ENCODE peak calls at places on chromosomes 3 and 15, in five cellular contexts. N, G, Q, W and P are unnamed samples.

GRCh38 chr15:73957276-73957675 is 31.0 kb downstream of the LOXL1 start:
- DNase-seq in N (no peak), G (no peak), W (no peak), Q (no peak), P (no peak)

GRCh38 chr15:33089878-33090757 is 104.4 kb downstream of the FMN1 start:
- DNase-seq in Q (no peak), N (no peak), W (no peak), G (no peak), P (peak)

GRCh38 chr3:41190509-41191284 is 8.6 kb upstream of the CTNNB1 start:
- DNase-seq in W (no peak), N (no peak), G (no peak), Q (no peak), P (no peak)

GRCh38 chr3:37991109-37991508 is 523 bp downstream of the VILL start:
- DNase-seq in W (no peak), N (no peak), Q (no peak), G (peak), P (no peak)

GRCh38 chr15:63968700-63969099 is 77.6 kb downstream of the DAPK2 start:
- DNase-seq in W (no peak), Q (no peak), G (peak), N (peak), P (no peak)

GRCh38 chr3:74531491-74531890 is 83.0 kb downstream of the CNTN3 start:
- DNase-seq in N (no peak), Q (no peak), W (peak), G (no peak), P (no peak)

GRCh38 chr15:98799461-98799971 is 151.2 kb downstream of the IGF1R start:
- DNase-seq in N (no peak), W (peak), Q (no peak), G (no peak), P (peak)

GRCh38 chr15:57647791-57648130 is 56.1 kb downstream of the MYZAP start:
- DNase-seq in N (no peak), Q (no peak), G (no peak), W (no peak), P (no peak)

GRCh38 chr3:122014741-122015140 is 7.3 kb downstream of the ILDR1 start:
- DNase-seq in G (no peak), W (no peak), Q (no peak), N (no peak), P (no peak)

GRCh38 chr3:117600112-117600511 is 890.5 kb downstream of the TUSC7 start:
- DNase-seq in W (no peak), N (peak), G (no peak), Q (no peak), P (no peak)

GRCh38 chr15:59232476-59232875 is 25.8 kb downstream of the LDHAL6B start:
- DNase-seq in G (no peak), Q (no peak), W (peak), N (no peak), P (peak)

GRCh38 chr15:74387988-74388955 is 20.8 kb upstream of the CYP11A1 start:
- DNase-seq in G (no peak), W (peak), N (no peak), Q (no peak), P (no peak)

GRCh38 chr3:172892158-172892557 is 141.6 kb downstream of the ECT2 start:
- DNase-seq in W (no peak), N (no peak), Q (no peak), G (no peak), P (peak)

GRCh38 chr15:77475898-77476297 is 55.2 kb downstream of the HMG20A start:
- DNase-seq in W (no peak), N (peak), Q (no peak), G (no peak), P (no peak)

GRCh38 chr3:149480326-149481017 is 6.0 kb downstream of the TM4SF4 start:
- DNase-seq in Q (peak), N (peak), G (peak), W (peak), P (peak)

GRCh38 chr3:103712320-103713008 is 1277.6 kb downstream of the ZPLD1 start:
- DNase-seq in W (no peak), Q (no peak), N (no peak), G (no peak), P (peak)

GRCh38 chr3:185766645-185767323 is 58.1 kb downstream of the IGF2BP2 start:
- DNase-seq in W (peak), G (no peak), N (no peak), Q (no peak), P (no peak)

GRCh38 chr15:33612721-33613304 is 302.0 kb downstream of the RYR3 start:
- DNase-seq in W (no peak), G (no peak), Q (no peak), N (peak), P (no peak)

GRCh38 chr15:93180656-93181055 is 91.6 kb upstream of the RGMA start:
- DNase-seq in G (no peak), Q (no peak), N (peak), W (no peak), P (no peak)

GRCh38 chr15:93178371-93178770 is 89.4 kb upstream of the RGMA start:
- DNase-seq in Q (no peak), G (no peak), N (no peak), W (no peak), P (no peak)

GRCh38 chr15:93180128-93180527 is 91.1 kb upstream of the RGMA start:
- DNase-seq in N (no peak), W (no peak), Q (no peak), G (no peak), P (no peak)

GRCh38 chr15:93179704-93180103 is 90.7 kb upstream of the RGMA start:
- DNase-seq in N (peak), Q (no peak), W (no peak), G (peak), P (no peak)

DNA sequence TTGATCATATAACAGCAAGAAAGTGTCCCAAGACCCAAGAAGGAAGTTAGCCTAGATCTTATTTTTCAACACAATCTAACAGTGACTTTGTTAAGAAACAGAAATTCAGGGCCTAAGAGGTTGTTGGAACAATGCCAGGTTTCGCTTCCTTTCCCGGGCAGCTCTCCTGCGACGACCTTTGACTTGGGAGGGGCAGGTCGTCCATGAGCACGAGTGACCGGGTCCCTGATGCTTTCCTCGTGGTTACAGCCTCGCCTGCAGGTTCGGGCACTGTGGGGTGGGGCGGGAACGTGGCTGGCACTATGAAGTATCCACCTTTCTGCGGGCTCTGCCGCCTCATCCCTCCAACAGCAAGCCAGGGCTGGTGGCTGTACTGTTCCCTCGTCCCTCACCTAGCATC is 90.1 kb upstream of the RGMA start:
- DNase-seq in Q (no peak), G (no peak), N (no peak), W (peak), P (no peak)
- H2BK12ac ChIP-seq in Q (no peak), G (peak), N (no peak), W (peak), P (no peak)

DNA sequence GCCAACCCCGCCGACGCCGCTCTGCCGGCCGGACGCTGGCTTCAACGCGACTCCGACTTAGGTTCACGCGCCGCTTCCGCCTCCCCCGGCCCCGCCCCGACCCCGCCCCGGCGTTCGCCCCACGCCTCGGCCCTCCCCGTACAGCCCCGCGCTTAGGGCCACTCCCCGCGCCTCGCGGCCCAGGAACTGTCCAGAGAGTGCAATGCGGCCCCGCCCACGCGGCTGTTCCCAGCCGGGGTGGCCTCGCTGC is at the start of gene UBP1:
- DNase-seq in W (no peak), G (no peak), N (no peak), Q (no peak), P (no peak)
- H2BK120ac ChIP-seq in W (peak), G (no peak), N (no peak), Q (peak), P (peak)

DNA sequence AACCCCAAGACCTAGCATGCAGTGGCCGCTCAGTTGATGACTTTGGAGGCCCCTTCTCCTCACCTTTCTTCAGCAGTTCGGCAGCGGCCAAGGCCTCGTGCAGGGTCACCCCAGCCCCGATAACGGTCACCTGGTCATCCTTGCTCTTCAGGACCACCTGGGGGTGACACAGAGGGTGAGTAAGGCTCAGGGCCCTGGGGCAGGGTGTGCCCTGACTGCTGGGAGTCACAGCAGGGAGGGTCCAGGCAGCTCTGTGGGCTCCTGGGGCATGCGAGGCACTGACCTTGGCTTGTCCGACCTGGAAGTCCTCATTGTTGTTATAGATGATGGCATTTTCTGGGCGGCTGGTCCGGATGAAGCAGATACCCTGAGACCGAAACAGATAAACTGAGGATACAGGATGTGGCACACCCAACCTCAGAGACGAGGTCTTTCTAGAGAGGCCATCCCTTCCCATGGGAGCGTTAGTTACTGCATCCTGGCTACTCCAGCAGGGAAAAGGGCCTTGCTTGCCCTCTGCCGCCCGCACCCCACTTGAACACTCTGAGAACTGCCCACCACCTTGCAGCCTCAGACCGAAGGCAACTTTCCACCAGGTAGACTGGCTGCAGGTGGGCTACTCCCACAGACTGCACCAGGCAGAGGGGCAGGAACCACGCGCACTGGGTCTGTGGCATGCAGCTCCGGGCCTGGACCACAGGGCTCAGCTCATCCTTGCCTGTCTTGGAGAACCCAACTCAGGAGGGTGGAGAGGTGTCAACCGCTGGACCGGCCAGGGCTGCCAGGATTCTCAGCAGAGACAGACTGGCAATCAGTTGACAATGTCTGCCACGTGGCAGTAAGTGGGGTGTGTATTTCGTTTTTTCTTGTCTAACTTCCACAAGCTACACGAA is 27.6 kb downstream of the TKT start:
- DNase-seq in N (no peak), G (no peak), Q (no peak), W (no peak), P (no peak)
- H2BK12ac ChIP-seq in N (no peak), G (no peak), Q (no peak), W (no peak), P (no peak)

DNA sequence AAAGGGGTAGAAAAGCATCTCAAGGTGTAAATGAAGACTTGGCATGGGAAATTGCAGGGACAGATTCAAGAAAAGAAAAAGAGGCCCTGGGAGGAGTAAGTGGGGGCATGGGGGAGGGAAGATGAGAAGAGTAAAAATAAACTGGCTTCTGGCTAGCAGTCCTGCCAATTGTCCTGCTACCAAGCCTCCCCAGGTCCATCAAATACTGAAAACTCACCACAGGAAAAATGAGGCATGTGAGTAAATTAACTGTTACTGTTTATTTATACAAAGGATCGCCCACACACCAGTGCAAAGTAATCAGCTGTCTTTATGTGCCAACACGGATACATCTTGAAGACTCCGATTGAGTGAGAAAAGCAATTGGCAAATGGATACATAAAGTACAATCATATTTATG is 10.7 kb upstream of the KLHL25 start:
- DNase-seq in W (no peak), Q (no peak), N (no peak), G (no peak), P (no peak)
- H2BK120ac ChIP-seq in W (no peak), Q (no peak), N (no peak), G (no peak), P (no peak)